ENCODE peak calls at places on chromosome 19, in ten cellular contexts. Y, J, F, C, O, H, A, I, R and W are unnamed samples. For H3K4me1, the result is how much of the 10 kb centered on the place peaks cover.

GRCh38 chr19:35211545-35212230 is 16.9 kb downstream of the FAM187B start:
- DNase-seq in Y (peak), J (peak), F (no peak), C (no peak), O (peak), H (peak), A (peak), I (no peak), R (peak), W (peak)

GRCh38 chr19:34847393-34847792 is 74.4 kb upstream of the ZNF599 start:
- DNase-seq in Y (no peak), J (no peak), F (no peak), C (no peak), O (no peak), H (no peak), A (no peak), I (no peak), R (no peak), W (no peak)

GRCh38 chr19:7533281-7533819 is 2.2 kb upstream of the PNPLA6 start:
- DNase-seq in Y (peak), J (peak), F (no peak), C (peak), O (peak), H (peak), A (peak), I (peak), R (no peak), W (peak)

GRCh38 chr19:39874404-39874803 is 28.2 kb upstream of the FBL start:
- DNase-seq in Y (no peak), J (no peak), F (no peak), C (no peak), O (peak), H (no peak), A (no peak), I (no peak), R (no peak), W (no peak)

GRCh38 chr19:1748703-1749341 is 4.5 kb upstream of the ONECUT3 start:
- DNase-seq in Y (no peak), J (no peak), F (no peak), C (no peak), O (no peak), H (no peak), A (no peak), I (no peak), R (no peak), W (no peak)

GRCh38 chr19:41927810-41928192 is 448 bp downstream of the ERFL start:
- DNase-seq in Y (no peak), J (no peak), F (no peak), C (no peak), O (no peak), H (no peak), A (no peak), I (no peak), R (no peak), W (no peak)

GRCh38 chr19:16869331-16869972 is 19.3 kb upstream of the F2RL3 start:
- DNase-seq in Y (no peak), J (no peak), F (no peak), C (no peak), O (peak), H (no peak), A (no peak), I (no peak), R (no peak), W (no peak)

GRCh38 chr19:6519289-6519688 is 11.5 kb upstream of the TNFSF9 start:
- DNase-seq in Y (no peak), J (no peak), F (peak), C (no peak), O (no peak), H (no peak), A (no peak), I (no peak), R (no peak), W (peak)

GRCh38 chr19:4847190-4847973 is 15.9 kb upstream of the TICAM1 start:
- DNase-seq in Y (no peak), J (no peak), F (no peak), C (no peak), O (no peak), H (no peak), A (no peak), I (no peak), R (no peak), W (no peak)

GRCh38 chr19:28497887-28498286 is 715.1 kb downstream of the UQCRFS1 start:
- DNase-seq in Y (no peak), J (no peak), F (no peak), C (no peak), O (no peak), H (no peak), A (no peak), I (no peak), R (no peak), W (no peak)

GRCh38 chr19:3142292-3142670 is 6.4 kb downstream of the GNA15 start:
- DNase-seq in Y (peak), J (no peak), F (peak), C (no peak), O (no peak), H (no peak), A (no peak), I (no peak), R (no peak), W (no peak)

GRCh38 chr19:54517483-54517882 is 14.9 kb downstream of the LAIR2 start:
- DNase-seq in Y (no peak), J (peak), F (peak), C (peak), O (no peak), H (peak), A (peak), I (peak), R (peak), W (peak)

GRCh38 chr19:54153731-54154326 is 5.7 kb downstream of the LENG1 start:
- DNase-seq in Y (no peak), J (no peak), F (no peak), C (peak), O (no peak), H (no peak), A (no peak), I (no peak), R (no peak), W (no peak)

GRCh38 chr19:30376272-30376671 is 4.1 kb downstream of the ZNF536 start:
- DNase-seq in Y (peak), J (no peak), F (no peak), C (no peak), O (no peak), H (no peak), A (no peak), I (no peak), R (no peak), W (no peak)

GRCh38 chr19:56162258-56162657 is 13.6 kb upstream of the GALP start:
- DNase-seq in Y (no peak), J (no peak), F (no peak), C (no peak), O (no peak), H (no peak), A (no peak), I (no peak), R (no peak), W (no peak)

GRCh38 chr19:46428278-46429141 is at the start of gene PNMA8C:
- DNase-seq in Y (peak), J (peak), F (no peak), C (peak), O (peak), H (peak), A (peak), I (peak), R (peak), W (peak)

GRCh38 chr19:11201791-11202190 is 4.4 kb upstream of the KANK2 start:
- DNase-seq in Y (no peak), J (no peak), F (no peak), C (no peak), O (no peak), H (no peak), A (no peak), I (no peak), R (no peak), W (no peak)
- H3K4me1 ChIP-seq in Y (under half), J (under half), F (under half), C (under half), O (under half), H (under half), A (under half), I (under half), R (under half), W (under half)

GRCh38 chr19:45096700-45097099 is 3.7 kb downstream of the PPP1R37 start:
- DNase-seq in Y (no peak), J (no peak), F (no peak), C (no peak), O (no peak), H (no peak), A (no peak), I (no peak), R (no peak), W (no peak)
- H3K4me1 ChIP-seq in Y (under half), J (half or more), F (under half), C (under half), O (under half), H (under half), A (under half), I (under half), R (half or more), W (under half)

DNA sequence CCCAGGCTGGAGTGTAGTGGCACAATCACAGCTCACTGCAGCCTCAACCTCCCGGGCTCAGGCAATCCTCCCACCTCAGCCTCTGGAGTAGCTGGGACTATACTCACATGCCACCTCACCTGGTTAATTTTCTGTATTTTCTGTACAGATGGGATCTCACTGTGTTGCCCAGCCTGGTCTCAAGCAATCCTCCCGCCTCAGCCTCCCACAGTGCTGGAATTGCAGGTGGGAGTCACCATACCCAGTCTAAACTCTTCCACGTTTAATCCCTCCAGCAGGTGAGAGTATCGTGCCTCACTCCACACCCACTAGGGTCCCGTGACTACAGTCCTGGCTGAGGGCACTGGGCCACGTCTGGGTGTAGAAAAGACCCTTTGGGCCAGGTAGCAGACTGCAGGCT is 16.5 kb downstream of the BCAT2 start:
- DNase-seq in Y (no peak), J (no peak), F (no peak), C (no peak), O (no peak), H (no peak), A (no peak), I (no peak), R (no peak), W (no peak)
- H3K4me1 ChIP-seq in Y (under half), J (under half), F (under half), C (under half), O (under half), H (under half), A (under half), I (under half), R (under half), W (under half)

GRCh38 chr19:19460258-19460731 is 54.8 kb downstream of the GATAD2A start:
- DNase-seq in Y (no peak), J (no peak), F (no peak), C (no peak), O (no peak), H (no peak), A (no peak), I (no peak), R (peak), W (no peak)

GRCh38 chr19:19459099-19459498 is 53.6 kb downstream of the GATAD2A start:
- DNase-seq in Y (no peak), J (no peak), F (no peak), C (no peak), O (no peak), H (no peak), A (no peak), I (no peak), R (no peak), W (no peak)

GRCh38 chr19:19461306-19461670 is 54.1 kb downstream of the TSSK6 start:
- DNase-seq in Y (no peak), J (no peak), F (no peak), C (no peak), O (no peak), H (no peak), A (no peak), I (no peak), R (no peak), W (no peak)

GRCh38 chr19:19460761-19461265 is 54.5 kb downstream of the TSSK6 start:
- DNase-seq in Y (peak), J (peak), F (no peak), C (no peak), O (peak), H (peak), A (peak), I (peak), R (peak), W (peak)

DNA sequence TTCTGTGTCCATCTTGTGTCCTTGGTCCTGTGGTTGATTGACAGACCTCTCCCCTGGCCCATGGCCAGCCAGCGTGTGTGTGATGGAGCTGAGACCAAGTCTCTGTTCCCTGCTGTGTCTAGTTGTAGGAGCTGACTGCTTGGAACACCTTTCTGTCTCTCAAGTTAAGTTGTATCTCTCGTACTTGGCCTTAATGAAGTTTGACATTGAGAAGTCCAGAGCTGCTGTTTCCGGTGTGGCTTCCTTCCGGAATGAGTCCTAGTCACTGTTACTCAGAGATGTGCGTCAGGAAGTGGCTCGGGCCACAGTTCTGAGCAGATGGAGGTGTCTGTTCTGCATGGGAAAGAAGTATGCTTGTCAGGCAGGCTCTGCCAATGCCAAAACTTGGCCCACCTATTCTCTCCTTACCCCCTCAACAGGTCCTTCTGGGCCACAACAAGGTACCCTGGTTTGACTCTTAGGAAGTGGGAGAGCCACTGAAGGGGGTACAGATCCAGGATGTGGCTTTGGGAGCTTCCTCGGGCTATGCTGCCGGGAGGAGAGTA is 54.3 kb downstream of the GATAD2A start:
- DNase-seq in Y (peak), J (no peak), F (peak), C (no peak), O (no peak), H (peak), A (no peak), I (no peak), R (peak), W (peak)
- H3K4me1 ChIP-seq in Y (under half), J (half or more), F (under half), C (under half), O (half or more), H (under half), A (under half), I (under half), R (half or more), W (under half)

DNA sequence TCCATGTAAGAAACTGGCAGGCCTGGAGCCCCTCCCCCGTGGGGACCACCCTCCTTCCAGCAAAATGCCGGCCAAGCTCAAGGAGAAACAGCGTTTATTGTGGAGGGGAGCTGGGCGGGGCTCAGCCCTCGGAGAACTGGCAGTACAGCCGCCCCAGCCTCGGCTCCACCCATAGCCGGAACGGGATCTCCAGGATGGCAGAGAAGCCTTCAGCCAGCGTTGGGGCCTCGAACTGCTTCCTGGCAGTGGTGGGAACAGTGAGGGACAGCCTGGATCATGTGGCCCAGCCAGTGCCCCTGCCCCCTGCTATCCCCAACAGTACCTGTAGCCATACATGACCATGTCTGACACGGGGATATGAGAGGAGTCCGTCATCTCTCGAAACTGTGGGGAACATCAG is 6.2 kb downstream of the PNKP start:
- DNase-seq in Y (no peak), J (no peak), F (no peak), C (peak), O (no peak), H (no peak), A (no peak), I (no peak), R (no peak), W (peak)
- H3K4me1 ChIP-seq in Y (under half), J (under half), F (under half), C (under half), O (under half), H (under half), A (under half), I (under half), R (under half), W (under half)

DNA sequence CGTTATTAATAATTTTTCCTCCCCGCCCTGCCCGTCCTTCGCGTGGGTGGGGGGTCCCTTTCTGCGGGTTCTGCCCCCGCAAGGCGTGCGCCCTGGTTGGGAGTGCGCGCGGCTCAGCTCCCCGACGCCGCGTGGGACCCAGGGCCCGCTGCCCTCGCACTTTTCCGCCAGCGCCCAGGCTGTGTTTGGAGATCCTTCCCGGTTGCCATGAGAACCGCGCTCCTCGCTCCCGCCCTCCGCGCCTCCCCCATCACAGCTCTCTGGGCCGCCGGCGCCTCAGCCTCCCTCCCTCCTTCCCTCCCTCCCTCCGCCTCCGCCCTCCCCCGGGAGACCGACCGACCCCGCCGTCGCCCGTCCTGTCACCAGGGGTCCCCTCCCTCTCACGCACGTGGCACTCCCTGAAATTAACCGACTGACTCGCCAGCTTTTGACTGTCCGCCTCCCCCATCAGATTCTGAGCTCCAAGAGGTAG is 2.4 kb upstream of the SSBP4 start:
- DNase-seq in Y (peak), J (peak), F (no peak), C (peak), O (peak), H (peak), A (peak), I (peak), R (peak), W (no peak)
- H3K4me1 ChIP-seq in Y (under half), J (half or more), F (under half), C (under half), O (under half), H (under half), A (under half), I (under half), R (half or more), W (under half)

DNA sequence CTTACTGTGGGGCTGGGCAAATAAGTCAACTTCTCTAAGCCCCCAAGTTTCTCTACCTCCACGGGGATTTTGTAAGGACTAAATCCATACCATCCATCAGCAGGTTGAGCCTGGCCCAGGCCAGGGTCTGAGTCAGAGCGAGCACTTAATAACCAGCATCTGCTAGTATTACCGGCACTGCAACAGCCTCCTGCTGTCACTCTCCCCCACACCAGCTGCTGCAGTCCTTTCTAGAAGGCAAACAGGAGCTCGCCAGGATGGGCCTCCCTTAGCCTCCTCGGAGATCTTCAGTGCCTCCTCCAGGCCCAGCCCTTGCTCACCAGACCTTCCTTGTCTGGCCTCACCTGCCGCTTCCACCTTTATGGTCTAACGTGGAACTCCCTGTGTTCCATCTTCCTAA is 3.2 kb downstream of the NAPA start:
- DNase-seq in Y (no peak), J (no peak), F (no peak), C (no peak), O (peak), H (no peak), A (no peak), I (no peak), R (no peak), W (no peak)
- H3K4me1 ChIP-seq in Y (under half), J (half or more), F (under half), C (half or more), O (half or more), H (under half), A (half or more), I (under half), R (under half), W (under half)